ENCODE peak calls at places on chromosomes 7 and 10, in six cellular contexts. I, Q, G, B, R and D are unnamed samples.

GRCh38 chr10:33655165-33655815 is 320.8 kb upstream of the NRP1 start:
- DNase-seq in G (no peak), R (no peak), I (no peak), Q (no peak), B (no peak), D (no peak)

GRCh38 chr10:52106895-52107294 is 207.2 kb upstream of the DKK1 start:
- DNase-seq in R (no peak), B (no peak), I (no peak), Q (no peak), G (no peak), D (no peak)

GRCh38 chr10:1381339-1381738 is 325.2 kb downstream of the WDR37 start:
- DNase-seq in B (no peak), I (no peak), R (no peak), G (no peak), Q (no peak), D (no peak)

GRCh38 chr10:22010973-22011408 is 7.5 kb upstream of the DNAJC1 start:
- DNase-seq in R (no peak), I (no peak), G (no peak), B (peak; percentile 19), Q (no peak), D (no peak)

GRCh38 chr10:114538544-114538906 is 119.5 kb downstream of the ABLIM1 start:
- DNase-seq in B (no peak), Q (no peak), R (no peak), G (no peak), I (no peak), D (no peak)

GRCh38 chr10:5595591-5596590 is 70.5 kb downstream of the ASB13 start:
- DNase-seq in B (peak; percentile 69), R (no peak), G (no peak), Q (no peak), I (peak; percentile 40), D (no peak)

GRCh38 chr10:36366843-36367242 is 724.7 kb upstream of the FZD8 start:
- DNase-seq in R (no peak), G (no peak), B (no peak), Q (no peak), I (no peak), D (no peak)

GRCh38 chr7:33554046-33554445 is 351.3 kb upstream of the BMPER start:
- DNase-seq in I (no peak), G (no peak), Q (no peak), R (no peak), B (no peak), D (no peak)

GRCh38 chr7:103129702-103130557 is 19.0 kb downstream of the NAPEPLD start:
- DNase-seq in B (no peak), Q (no peak), I (no peak), G (no peak), R (no peak), D (no peak)

GRCh38 chr10:100878291-100878910 is 34.4 kb upstream of the SLF2 start:
- DNase-seq in Q (peak; percentile 34), R (peak; percentile 80), I (peak; percentile 69), B (peak; percentile 80), G (no peak), D (no peak)

GRCh38 chr7:40850017-40850416 is 715.2 kb downstream of the SUGCT start:
- DNase-seq in R (no peak), Q (no peak), I (no peak), B (no peak), G (no peak), D (no peak)

GRCh38 chr7:70764004-70764691 is 367.8 kb upstream of the GALNT17 start:
- DNase-seq in B (no peak), I (no peak), Q (no peak), G (no peak), R (no peak), D (no peak)

GRCh38 chr10:133448120-133448519 is 5.6 kb upstream of the SCART1 start:
- DNase-seq in B (no peak), Q (no peak), G (no peak), R (no peak), I (no peak), D (no peak)

GRCh38 chr10:74987339-74988054 is 124.0 kb upstream of the SAMD8 start:
- DNase-seq in Q (no peak), R (no peak), B (no peak), G (no peak), I (no peak), D (no peak)

GRCh38 chr7:1285556-1286301 is 53.1 kb downstream of the UNCX start:
- DNase-seq in Q (peak; percentile 7), B (no peak), G (no peak), I (no peak), R (no peak), D (no peak)

DNA sequence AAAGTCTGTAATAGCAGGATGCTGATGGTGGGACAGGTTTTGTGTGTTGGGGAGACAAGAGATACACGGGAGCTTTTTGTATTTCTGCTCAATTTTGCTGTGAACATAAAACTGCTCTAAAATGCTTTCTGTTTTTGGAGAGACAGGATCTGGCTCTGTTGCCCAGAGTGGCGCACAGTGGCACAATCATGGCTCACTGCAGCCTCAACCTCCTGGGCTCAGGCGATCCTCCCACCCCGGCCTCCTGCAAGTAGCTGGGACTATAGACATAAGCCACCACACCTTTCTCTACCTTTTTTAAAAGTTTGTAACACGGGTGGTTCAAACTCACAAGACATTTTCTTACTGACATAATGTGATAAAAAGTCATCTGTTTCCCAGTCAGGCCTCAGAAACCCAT is 14.3 kb downstream of the CREB3L2 start:
- DNase-seq in G (no peak), Q (no peak), R (no peak), I (no peak), B (no peak), D (no peak)
- H3K4me1 ChIP-seq in G (peaks cover 26% of the 10 kb centered on the region), Q (peaks cover 47% of the 10 kb centered on the region), R (peaks cover 100% of the 10 kb centered on the region), I (peaks cover 8% of the 10 kb centered on the region), B (peaks cover 12% of the 10 kb centered on the region), D (peaks cover 54% of the 10 kb centered on the region)

GRCh38 chr7:55130079-55130476 is 111.3 kb downstream of the EGFR start:
- DNase-seq in B (peak; percentile 36), G (no peak), R (no peak), Q (no peak), I (peak; percentile 72), D (no peak)
- H3K4me1 ChIP-seq in B (peaks cover 97% of the 10 kb centered on the region), G (peaks cover 50% of the 10 kb centered on the region), R (peaks cover 69% of the 10 kb centered on the region), Q (peaks cover 92% of the 10 kb centered on the region), I (peaks cover 81% of the 10 kb centered on the region), D (peaks cover 5% of the 10 kb centered on the region)

GRCh38 chr7:157584420-157584819 is 247.6 kb downstream of the DNAJB6 start:
- DNase-seq in G (no peak), B (no peak), I (no peak), Q (no peak), R (no peak), D (no peak)

GRCh38 chr7:157587051-157587450 is 250.2 kb downstream of the DNAJB6 start:
- DNase-seq in B (no peak), I (no peak), Q (no peak), G (no peak), R (no peak), D (no peak)

GRCh38 chr7:157586426-157586955 is 249.7 kb downstream of the DNAJB6 start:
- DNase-seq in I (no peak), B (no peak), G (no peak), Q (no peak), R (no peak), D (no peak)

GRCh38 chr7:157587487-157588270 is 250.9 kb downstream of the DNAJB6 start:
- DNase-seq in B (no peak), R (no peak), Q (no peak), G (no peak), I (no peak), D (no peak)

GRCh38 chr7:157585113-157585861 is 248.5 kb downstream of the DNAJB6 start:
- DNase-seq in I (no peak), R (no peak), B (no peak), G (no peak), Q (no peak), D (no peak)
- H3K4me1 ChIP-seq in I (no peaks in the 10 kb centered on the region), R (no peaks in the 10 kb centered on the region), B (no peaks in the 10 kb centered on the region), G (no peaks in the 10 kb centered on the region), Q (no peaks in the 10 kb centered on the region), D (no peaks in the 10 kb centered on the region)

GRCh38 chr10:14186245-14186644 is 144.5 kb downstream of the FRMD4A start:
- DNase-seq in Q (no peak), B (peak; percentile 17), R (peak; percentile 7), I (no peak), G (no peak), D (no peak)
- H3K4me1 ChIP-seq in Q (no peaks in the 10 kb centered on the region), B (no peaks in the 10 kb centered on the region), R (peaks cover 21% of the 10 kb centered on the region), I (no peaks in the 10 kb centered on the region), G (no peaks in the 10 kb centered on the region), D (no peaks in the 10 kb centered on the region)

DNA sequence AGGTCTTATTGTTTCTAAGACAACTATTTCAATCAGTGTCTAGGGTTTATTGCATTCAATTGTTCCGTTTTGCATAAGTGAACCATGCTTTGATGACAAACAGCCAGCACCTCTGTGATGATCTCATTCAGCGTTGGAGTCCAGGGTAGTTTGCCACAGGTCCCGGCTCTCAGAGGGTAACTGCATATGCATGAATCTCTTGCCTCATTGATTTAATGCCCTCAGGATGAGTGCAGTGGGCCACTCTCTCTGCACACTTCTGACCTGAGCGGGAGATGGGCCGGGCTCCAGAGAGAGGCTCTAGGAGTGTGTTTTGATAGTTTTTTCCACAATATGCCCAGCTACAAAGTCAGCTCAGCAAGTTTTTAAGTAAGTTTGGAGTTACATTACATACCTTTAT is 83.9 kb downstream of the HECW1 start:
- DNase-seq in Q (no peak), B (no peak), G (no peak), I (no peak), R (no peak), D (no peak)
- H3K4me1 ChIP-seq in Q (no peaks in the 10 kb centered on the region), B (peaks cover 12% of the 10 kb centered on the region), G (no peaks in the 10 kb centered on the region), I (no peaks in the 10 kb centered on the region), R (no peaks in the 10 kb centered on the region), D (no peaks in the 10 kb centered on the region)

DNA sequence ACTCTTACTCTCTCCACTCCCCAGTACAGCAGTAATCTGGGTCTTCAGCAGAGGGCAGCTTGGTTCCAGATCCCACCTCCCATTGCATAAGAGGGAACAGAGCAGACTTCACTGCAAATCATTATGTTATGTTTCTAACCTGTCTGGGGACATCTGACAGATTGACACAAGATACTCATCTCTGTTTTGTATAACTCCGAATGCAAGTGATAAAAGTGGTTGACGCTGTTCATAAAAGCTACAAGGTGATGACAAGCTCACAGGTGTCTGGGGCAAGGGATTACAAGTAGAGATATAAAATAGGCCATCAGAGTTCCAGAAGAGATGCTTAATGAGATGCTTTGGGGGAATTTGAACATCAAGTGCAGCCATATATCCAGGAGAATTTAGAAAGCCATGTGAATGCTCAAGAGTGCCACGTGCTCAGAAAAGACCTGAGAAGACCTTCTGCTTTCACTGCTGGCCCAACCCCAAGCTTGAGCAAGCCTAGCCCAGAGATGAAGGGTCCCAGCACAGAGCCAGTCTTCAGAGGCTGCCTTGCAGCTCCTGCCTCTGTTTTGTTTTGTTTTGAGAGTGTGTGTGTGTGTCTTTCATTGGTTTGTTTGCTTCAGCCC is 80.6 kb downstream of the VSTM2A start:
- DNase-seq in B (no peak), R (no peak), I (no peak), G (no peak), Q (no peak), D (no peak)
- H3K4me1 ChIP-seq in B (no peaks in the 10 kb centered on the region), R (no peaks in the 10 kb centered on the region), I (no peaks in the 10 kb centered on the region), G (no peaks in the 10 kb centered on the region), Q (no peaks in the 10 kb centered on the region), D (no peaks in the 10 kb centered on the region)

DNA sequence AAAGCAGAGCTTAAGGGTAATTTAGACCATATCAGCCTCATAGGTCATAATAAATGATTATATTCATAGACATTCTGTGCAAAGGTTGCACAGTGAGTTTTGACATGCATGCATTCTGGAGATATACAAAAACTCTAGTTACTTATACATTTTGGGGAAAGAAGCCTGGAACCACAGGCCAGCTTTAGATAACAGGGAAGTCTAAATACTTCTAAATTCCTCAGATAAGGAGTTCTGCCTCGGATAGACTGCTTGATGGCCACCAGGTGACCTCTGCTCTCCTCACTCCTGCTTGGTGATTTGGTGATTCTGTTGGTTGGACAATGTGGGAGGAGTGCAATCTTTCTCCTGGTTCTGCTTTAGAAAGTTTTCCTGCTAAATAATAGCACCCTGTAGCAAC is 77.9 kb downstream of the SGMS1 start:
- DNase-seq in B (no peak), I (no peak), R (no peak), Q (no peak), G (no peak), D (no peak)
- H3K4me1 ChIP-seq in B (no peaks in the 10 kb centered on the region), I (peaks cover 3% of the 10 kb centered on the region), R (peaks cover 21% of the 10 kb centered on the region), Q (peaks cover 23% of the 10 kb centered on the region), G (peaks cover 6% of the 10 kb centered on the region), D (no peaks in the 10 kb centered on the region)